ENCODE peak calls at places on chromosomes 16 and 17, in six cellular contexts. G, O, X, W, D and H are unnamed samples.

GRCh38 chr17:4516740-4517139 is 18.1 kb downstream of the SPNS2 start:
- DNase-seq in G (no peak), O (no peak), X (no peak), W (no peak), D (no peak), H (no peak)

GRCh38 chr16:87333101-87333500 is 15.9 kb upstream of the C16orf95 start:
- DNase-seq in G (no peak), O (no peak), X (no peak), W (no peak), D (no peak), H (no peak)

GRCh38 chr16:88503374-88503770 is 50.3 kb downstream of the ZFPM1 start:
- DNase-seq in G (no peak), O (no peak), X (no peak), W (no peak), D (no peak), H (no peak)

GRCh38 chr16:468072-468821 is 42.8 kb downstream of the RAB11FIP3 start:
- DNase-seq in G (no peak), O (no peak), X (peak), W (no peak), D (no peak), H (no peak)

GRCh38 chr16:765971-766819 is 5.7 kb downstream of the MSLN start:
- DNase-seq in G (no peak), O (no peak), X (no peak), W (no peak), D (no peak), H (no peak)

GRCh38 chr16:14077918-14078317 is 6.8 kb downstream of the MRTFB start:
- DNase-seq in G (no peak), O (no peak), X (no peak), W (no peak), D (no peak), H (no peak)

GRCh38 chr16:15482068-15482747 is 47.8 kb downstream of the BMERB1 start:
- DNase-seq in G (peak), O (peak), X (peak), W (no peak), D (no peak), H (peak)

GRCh38 chr17:20307325-20307910 is 159.9 kb downstream of the LGALS9B start:
- DNase-seq in G (no peak), O (no peak), X (no peak), W (no peak), D (no peak), H (no peak)

GRCh38 chr17:66673668-66674276 is 161.1 kb upstream of the CACNG5 start:
- DNase-seq in G (no peak), O (peak), X (peak), W (peak), D (peak), H (peak)

GRCh38 chr17:28188841-28189263 is 130.1 kb upstream of the TMEM97 start:
- DNase-seq in G (no peak), O (peak), X (no peak), W (no peak), D (no peak), H (no peak)

GRCh38 chr16:46577988-46578579 is 43.1 kb downstream of the SHCBP1 start:
- DNase-seq in G (no peak), O (no peak), X (no peak), W (no peak), D (no peak), H (no peak)

GRCh38 chr17:63645775-63646491 is 23.7 kb downstream of the MAP3K3 start:
- DNase-seq in G (no peak), O (no peak), X (no peak), W (no peak), D (no peak), H (no peak)

GRCh38 chr16:58198022-58198683 is at the start of gene CSNK2A2:
- DNase-seq in G (no peak), O (peak), X (peak), W (peak), D (peak), H (peak)

GRCh38 chr17:64154321-64155089 is 24.6 kb upstream of the ERN1 start:
- DNase-seq in G (no peak), O (no peak), X (no peak), W (no peak), D (no peak), H (no peak)

GRCh38 chr17:7019406-7019805 is 3.4 kb upstream of the BCL6B start:
- DNase-seq in G (no peak), O (no peak), X (no peak), W (no peak), D (no peak), H (no peak)

GRCh38 chr17:2894782-2895181 is 98.5 kb downstream of the RAP1GAP2 start:
- DNase-seq in G (no peak), O (no peak), X (no peak), W (no peak), D (no peak), H (no peak)

GRCh38 chr17:50871898-50872297 is 5.7 kb upstream of the TOB1 start:
- DNase-seq in G (no peak), O (peak), X (no peak), W (no peak), D (no peak), H (no peak)

GRCh38 chr17:40419559-40420331 is 2.0 kb upstream of the TOP2A start:
- DNase-seq in G (no peak), O (peak), X (no peak), W (peak), D (no peak), H (no peak)

GRCh38 chr17:65013613-65014391 is 42.7 kb downstream of the GNA13 start:
- DNase-seq in G (no peak), O (no peak), X (no peak), W (no peak), D (no peak), H (no peak)

GRCh38 chr16:70156207-70156978 is 17.2 kb upstream of the CLEC18C start:
- DNase-seq in G (no peak), O (peak), X (no peak), W (no peak), D (no peak), H (no peak)

GRCh38 chr17:19533718-19534561 is at the start of gene SLC47A1:
- DNase-seq in G (no peak), O (peak), X (peak), W (no peak), D (peak), H (no peak)

GRCh38 chr16:66569131-66569530 is 2.9 kb downstream of the CMTM1 start:
- DNase-seq in G (no peak), O (no peak), X (no peak), W (no peak), D (no peak), H (no peak)

GRCh38 chr17:41486809-41487530 is 2.7 kb downstream of the KRT36 start:
- DNase-seq in G (no peak), O (peak), X (peak), W (no peak), D (no peak), H (no peak)

GRCh38 chr16:84332975-84333684 is 35.2 kb upstream of the ATP2C2 start:
- DNase-seq in G (no peak), O (no peak), X (no peak), W (no peak), D (no peak), H (no peak)